ENCODE peak calls at places on chromosomes 12 and 14, in ten cellular contexts. L is HL-60; O is Peyer's patch; S is dorsolateral prefrontal cortex; D is body of pancreas; Y is CD8-positive, alpha-beta T cell; T is cardiac muscle cell; Q is psoas muscle; F is A673; E is tibial artery. B is an unnamed sample.

GRCh38 chr12:77686760-77687159 is 143.9 kb upstream of the NAV3 start:
- DNase-seq in L (no peak), O (no peak), S (no peak), D (no peak), Y (no peak), T (peak; percentile 9), Q (no peak), F (peak; percentile 21), E (no peak), B (no peak)

GRCh38 chr14:54803396-54803795 is 99.2 kb downstream of the GCH1 start:
- DNase-seq in L (no peak), O (no peak), S (no peak), D (no peak), Y (no peak), T (no peak), Q (no peak), F (no peak), E (no peak), B (no peak)

GRCh38 chr12:114447274-114447716 is 41.4 kb upstream of the TBX5 start:
- DNase-seq in L (no peak), O (no peak), S (no peak), D (no peak), Y (no peak), T (peak; percentile 70), Q (no peak), F (no peak), E (no peak), B (no peak)

GRCh38 chr12:100672075-100672592 is 98.7 kb downstream of the GAS2L3 start:
- DNase-seq in L (peak; percentile 3), O (no peak), S (no peak), D (peak; percentile 17), Y (no peak), T (peak; percentile 15), Q (no peak), F (peak; percentile 59), E (no peak), B (no peak)

GRCh38 chr12:89733579-89734201 is 25.1 kb upstream of the ATP2B1 start:
- DNase-seq in L (peak; percentile 91), O (no peak), S (no peak), D (no peak), Y (no peak), T (no peak), Q (no peak), F (peak; percentile 29), E (no peak), B (no peak)

GRCh38 chr14:86015511-86015910 is 485.6 kb downstream of the FLRT2 start:
- DNase-seq in L (no peak), O (no peak), S (no peak), D (no peak), Y (no peak), T (no peak), Q (no peak), F (no peak), E (no peak), B (no peak)

GRCh38 chr12:59742831-59743230 is 147.0 kb downstream of the SLC16A7 start:
- DNase-seq in L (no peak), O (no peak), S (no peak), D (no peak), Y (no peak), T (no peak), Q (no peak), F (peak; percentile 34), E (no peak), B (no peak)

GRCh38 chr12:57983150-57983857 is 41.9 kb downstream of the ATP23 start:
- DNase-seq in L (peak; percentile 43), O (no peak), S (peak; percentile 5), D (peak; percentile 61), Y (no peak), T (peak; percentile 49), Q (no peak), F (peak; percentile 60), E (no peak), B (no peak)

GRCh38 chr12:128844031-128844635 is 9.1 kb upstream of the GLT1D1 start:
- DNase-seq in L (peak; percentile 73), O (no peak), S (no peak), D (no peak), Y (no peak), T (no peak), Q (no peak), F (no peak), E (no peak), B (no peak)

GRCh38 chr14:81402123-81402495 is 2.0 kb upstream of the STON2 start:
- DNase-seq in L (no peak), O (no peak), S (no peak), D (no peak), Y (no peak), T (no peak), Q (no peak), F (no peak), E (no peak), B (no peak)

GRCh38 chr14:57480044-57480443 is 13.6 kb downstream of the CCDC198 start:
- DNase-seq in L (no peak), O (no peak), S (no peak), D (no peak), Y (no peak), T (no peak), Q (no peak), F (peak; percentile 91), E (no peak), B (no peak)

GRCh38 chr14:100500128-100500527 is 87.1 kb downstream of the BEGAIN start:
- DNase-seq in L (no peak), O (no peak), S (no peak), D (no peak), Y (no peak), T (no peak), Q (no peak), F (no peak), E (no peak), B (no peak)

GRCh38 chr12:3000548-3001275 is 41.5 kb downstream of the TEAD4 start:
- DNase-seq in L (no peak), O (no peak), S (no peak), D (peak; percentile 65), Y (no peak), T (no peak), Q (no peak), F (peak; percentile 30), E (no peak), B (no peak)

GRCh38 chr14:68140801-68141200 is 321.2 kb downstream of the RAD51B start:
- DNase-seq in L (no peak), O (no peak), S (no peak), D (no peak), Y (no peak), T (no peak), Q (no peak), F (no peak), E (no peak), B (no peak)

GRCh38 chr12:96211989-96212388 is 17.8 kb downstream of the ELK3 start:
- DNase-seq in L (peak; percentile 67), O (no peak), S (no peak), D (no peak), Y (no peak), T (no peak), Q (no peak), F (peak; percentile 24), E (no peak), B (no peak)

GRCh38 chr12:96208346-96208745 is 14.2 kb downstream of the ELK3 start:
- DNase-seq in L (no peak), O (no peak), S (no peak), D (no peak), Y (no peak), T (no peak), Q (no peak), F (no peak), E (no peak), B (no peak)

GRCh38 chr12:96210376-96211055 is 16.3 kb downstream of the ELK3 start:
- DNase-seq in L (no peak), O (peak; percentile 68), S (no peak), D (no peak), Y (peak; percentile 26), T (no peak), Q (no peak), F (peak; percentile 24), E (no peak), B (no peak)

GRCh38 chr12:96206957-96207356 is 12.8 kb downstream of the ELK3 start:
- DNase-seq in L (no peak), O (no peak), S (no peak), D (no peak), Y (no peak), T (no peak), Q (no peak), F (no peak), E (no peak), B (no peak)

DNA sequence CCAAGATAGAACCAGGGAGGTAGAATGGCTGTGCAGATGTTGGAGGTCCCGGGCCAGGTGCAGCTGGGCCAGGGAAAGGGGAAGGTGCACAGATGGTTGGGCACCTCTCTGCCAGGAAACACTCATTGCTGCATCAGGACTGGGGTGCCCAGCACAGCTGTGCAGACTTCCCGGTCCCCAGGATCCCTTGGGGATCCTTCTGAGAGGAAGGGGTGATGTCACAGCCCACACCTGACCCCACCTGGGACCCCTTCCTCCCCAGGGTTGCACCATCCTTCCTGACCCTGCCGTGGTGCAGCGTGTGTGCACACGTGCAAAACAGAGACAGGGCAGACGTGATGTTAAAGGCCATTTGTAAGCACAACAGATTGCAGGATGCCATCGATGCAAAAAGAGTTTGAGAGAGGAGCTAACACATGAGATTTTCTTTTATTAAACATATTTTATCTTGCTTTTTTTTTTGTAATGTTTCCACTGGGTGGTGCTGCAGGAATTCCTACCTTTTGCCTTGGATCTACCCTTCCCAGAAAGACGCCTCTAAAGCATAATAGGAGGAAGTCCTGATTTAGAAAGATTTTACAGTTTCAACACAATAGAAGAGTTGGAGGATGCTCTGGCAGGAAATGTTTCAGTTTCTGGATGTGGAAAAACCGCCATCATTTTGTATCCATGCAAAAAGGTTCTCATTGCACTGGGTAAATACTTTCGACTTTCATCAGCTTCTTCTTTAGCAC is 14.8 kb downstream of the ELK3 start:
- DNase-seq in L (peak; percentile 14), O (peak; percentile 75), S (no peak), D (no peak), Y (no peak), T (no peak), Q (no peak), F (no peak), E (no peak), B (no peak)
- TF ChIP-seq CTCF in L (no peak), O (no peak), S (peak; percentile 27), D (no peak), Y (no peak), T (no peak), Q (no peak), F (peak; percentile 32), E (no peak), B (no peak)

GRCh38 chr14:95503365-95504134 is 12.9 kb downstream of the SYNE3 start:
- DNase-seq in L (no peak), O (no peak), S (no peak), D (no peak), Y (no peak), T (no peak), Q (no peak), F (no peak), E (no peak), B (no peak)
- H3K4me3 ChIP-seq in L (no peak overlapping the region), O (no peak overlapping the region), S (no peak overlapping the region), D (no peak overlapping the region), Y (no peak overlapping the region), T (no peak overlapping the region), Q (no peak overlapping the region), F (no peak overlapping the region), E (no peak overlapping the region), B (no peak overlapping the region)

GRCh38 chr14:91878274-91878673 is 10.9 kb upstream of the TC2N start:
- DNase-seq in L (no peak), O (no peak), S (no peak), D (no peak), Y (no peak), T (no peak), Q (no peak), F (no peak), E (peak; percentile 23), B (no peak)
- H3K27ac ChIP-seq in L (no peak overlapping the region), O (no peak overlapping the region), S (no peak overlapping the region), D (no peak overlapping the region), Y (no peak overlapping the region), T (no peak overlapping the region), Q (no peak overlapping the region), F (no peak overlapping the region), E (no peak overlapping the region), B (no peak overlapping the region)

GRCh38 chr12:94198872-94199271 is 50.5 kb downstream of the PLXNC1 start:
- DNase-seq in L (no peak), O (no peak), S (no peak), D (no peak), Y (no peak), T (no peak), Q (no peak), F (no peak), E (no peak), B (no peak)
- TF ChIP-seq CTCF in L (no peak), O (no peak), S (no peak), D (no peak), Y (no peak), T (no peak), Q (no peak), F (peak; percentile 28), E (no peak), B (no peak)